ENCODE peak calls at places on chromosomes 12 and 14, in nine cellular contexts. Q is Panc1, M is right atrium auricular region, Z is astrocyte, P is left ventricle myocardium inferior, R is lower leg skin, B is endothelial cell of umbilical vein, U is HFF-Myc, K is uterus. O is an unnamed sample.

GRCh38 chr12:25833657-25834056 is 124.8 kb upstream of the RASSF8 start:
- DNase-seq in B (no peak), U (no peak), Q (no peak), K (no peak), R (no peak), M (no peak), P (no peak), Z (no peak), O (no peak)

GRCh38 chr12:123237646-123238329 is 4.6 kb downstream of the MTRFR start:
- DNase-seq in R (peak), Q (no peak), U (no peak), P (peak), M (peak), Z (peak), K (peak), B (peak), O (peak)

GRCh38 chr12:126397071-126397571 is 1331.9 kb downstream of the AACS start:
- DNase-seq in U (no peak), K (no peak), M (no peak), Z (peak), Q (no peak), R (no peak), B (no peak), P (no peak), O (no peak)

GRCh38 chr14:52683985-52684520 is 11.3 kb downstream of the ERO1A start:
- DNase-seq in P (no peak), Q (no peak), U (no peak), K (no peak), M (no peak), R (no peak), B (no peak), Z (no peak), O (no peak)

GRCh38 chr12:67026847-67027246 is 242.3 kb upstream of the CAND1 start:
- DNase-seq in Z (no peak), B (no peak), Q (no peak), P (no peak), U (no peak), R (no peak), M (no peak), K (no peak), O (no peak)

GRCh38 chr12:124837958-124838803 is 25.5 kb downstream of the SCARB1 start:
- DNase-seq in B (peak), K (peak), P (peak), M (peak), Z (peak), R (no peak), Q (peak), U (peak), O (peak)

GRCh38 chr12:101945361-101946232 is 68.2 kb downstream of the DRAM1 start:
- DNase-seq in M (no peak), B (no peak), Q (no peak), R (no peak), K (no peak), U (peak), P (no peak), Z (no peak), O (no peak)

GRCh38 chr14:21398901-21399300 is 15.1 kb upstream of the SUPT16H start:
- DNase-seq in R (no peak), Q (no peak), B (no peak), Z (no peak), M (no peak), U (no peak), K (no peak), P (no peak), O (no peak)

GRCh38 chr12:70962226-70962794 is 41.8 kb upstream of the PTPRR start:
- DNase-seq in R (no peak), K (no peak), Z (no peak), U (no peak), Q (no peak), B (no peak), M (no peak), P (no peak), O (no peak)

GRCh38 chr14:76778546-76779215 is 17.4 kb downstream of the VASH1 start:
- DNase-seq in M (peak), U (no peak), P (no peak), B (no peak), Z (no peak), K (no peak), Q (no peak), R (peak), O (no peak)

GRCh38 chr12:25716842-25717241 is 163.8 kb upstream of the LMNTD1 start:
- DNase-seq in U (peak), Q (no peak), Z (no peak), K (no peak), B (no peak), P (no peak), R (no peak), M (no peak), O (no peak)

GRCh38 chr12:13686243-13686642 is 295.2 kb downstream of the GRIN2B start:
- DNase-seq in Q (no peak), B (no peak), U (no peak), P (no peak), M (no peak), K (no peak), Z (no peak), R (no peak), O (no peak)

GRCh38 chr12:44000309-44000952 is 164.6 kb downstream of the TMEM117 start:
- DNase-seq in M (no peak), R (no peak), Q (no peak), B (peak), P (no peak), K (no peak), Z (peak), U (peak), O (peak)

GRCh38 chr14:50335389-50335788 is 23.3 kb downstream of the DMAC2L start:
- DNase-seq in B (peak), Z (peak), P (peak), M (peak), K (peak), Q (no peak), R (peak), U (no peak), O (peak)

GRCh38 chr12:2902287-2902880 is 11.7 kb downstream of the TULP3 start:
- DNase-seq in R (no peak), K (peak), U (no peak), B (peak), Q (no peak), Z (peak), M (no peak), P (no peak), O (no peak)

GRCh38 chr12:115474525-115475353 is 790.8 kb upstream of the TBX3 start:
- DNase-seq in K (no peak), R (no peak), Z (no peak), B (no peak), U (no peak), Q (no peak), P (no peak), M (no peak), O (no peak)
- TF ChIP-seq CTCF in K (no peak), R (no peak), Z (no peak), B (no peak), U (no peak), Q (no peak), P (no peak), M (no peak), O (no peak)

GRCh38 chr14:93073366-93073722 is 42.4 kb downstream of the ITPK1 start:
- DNase-seq in Q (no peak), M (no peak), K (no peak), U (no peak), Z (no peak), B (peak), R (no peak), P (no peak), O (no peak)
- H3K4me3 ChIP-seq in Q (no peak), M (no peak), K (no peak), U (no peak), Z (no peak), B (no peak), R (no peak), P (no peak), O (no peak)

GRCh38 chr12:52004042-52004648 is 2.6 kb upstream of the TAMALIN start:
- DNase-seq in K (peak), Q (no peak), M (no peak), U (no peak), B (peak), Z (peak), R (no peak), P (no peak), O (no peak)
- TF ChIP-seq CTCF in K (peak), Q (peak), M (peak), U (peak), B (peak), Z (peak), R (no peak), P (peak), O (peak)

GRCh38 chr14:89723930-89724915 is 230.3 kb downstream of the EFCAB11 start:
- DNase-seq in U (no peak), R (no peak), P (no peak), B (no peak), Q (no peak), Z (no peak), M (no peak), K (no peak), O (no peak)
- H3K4me3 ChIP-seq in U (peak), R (no peak), P (peak), B (no peak), Q (no peak), Z (no peak), M (no peak), K (peak), O (no peak)

DNA sequence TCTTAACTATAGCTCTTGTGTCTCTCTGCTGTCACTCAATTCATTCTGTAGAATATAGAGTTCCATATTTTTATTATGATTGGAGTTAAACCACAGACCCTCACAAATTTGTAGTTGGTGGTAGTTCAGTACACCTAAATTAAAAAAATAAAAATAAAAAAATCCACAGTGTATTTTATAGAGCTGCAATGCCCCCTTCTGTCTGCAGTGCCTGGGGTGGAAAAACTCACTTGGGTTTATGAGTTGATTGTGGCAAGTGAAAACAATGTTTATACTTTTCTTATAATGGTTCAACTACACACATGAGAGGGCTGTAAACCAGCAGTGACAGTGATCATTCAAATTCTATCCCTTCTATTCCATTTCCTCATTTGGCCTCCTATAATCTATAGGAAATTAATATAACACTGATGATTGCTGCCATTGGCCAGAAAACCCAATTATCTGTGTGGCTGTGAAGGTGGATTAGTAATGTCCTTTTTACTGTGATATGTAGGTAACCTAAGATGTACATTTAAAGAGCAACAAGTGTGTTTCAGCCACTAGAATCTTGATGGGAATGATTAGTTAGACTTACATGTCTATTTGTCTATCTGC is 166.9 kb upstream of the LRIG3 start:
- DNase-seq in Q (no peak), Z (no peak), U (no peak), P (no peak), K (no peak), B (peak), M (no peak), R (no peak), O (no peak)
- TF ChIP-seq CTCF in Q (peak), Z (peak), U (peak), P (peak), K (no peak), B (peak), M (peak), R (no peak), O (peak)

GRCh38 chr14:55772521-55772920 is 192.5 kb downstream of the KTN1 start:
- DNase-seq in Z (no peak), U (no peak), B (no peak), R (no peak), P (no peak), K (no peak), M (no peak), Q (no peak), O (no peak)
- H3K4me3 ChIP-seq in Z (no peak), U (no peak), B (no peak), R (no peak), P (no peak), K (no peak), M (no peak), Q (no peak), O (no peak)

GRCh38 chr14:106694638-106695393 is 1168.4 kb downstream of the TMEM121 start:
- DNase-seq in Z (no peak), M (no peak), P (peak), K (no peak), Q (no peak), R (no peak), B (no peak), U (no peak), O (no peak)
- TF ChIP-seq CTCF in Z (no peak), M (peak), P (no peak), K (no peak), Q (peak), R (no peak), B (no peak), U (no peak), O (no peak)

GRCh38 chr14:101836131-101836530 is 74.6 kb downstream of the PPP2R5C start:
- DNase-seq in B (peak), P (peak), Q (no peak), K (no peak), Z (no peak), M (no peak), R (no peak), U (no peak), O (no peak)
- H3K4me3 ChIP-seq in B (no peak), P (peak), Q (no peak), K (no peak), Z (no peak), M (peak), R (no peak), U (no peak), O (no peak)

GRCh38 chr14:69652942-69653680 is 41.7 kb downstream of the SUSD6 start:
- DNase-seq in B (no peak), P (no peak), K (no peak), U (no peak), R (peak), M (no peak), Q (no peak), Z (no peak), O (no peak)

GRCh38 chr14:69650948-69651369 is 39.6 kb downstream of the SUSD6 start:
- DNase-seq in B (peak), Z (no peak), M (no peak), K (no peak), P (no peak), U (no peak), Q (no peak), R (no peak), O (no peak)

GRCh38 chr14:69654109-69654508 is 42.7 kb downstream of the SUSD6 start:
- DNase-seq in M (no peak), B (no peak), P (no peak), K (no peak), U (no peak), R (peak), Q (no peak), Z (no peak), O (no peak)

GRCh38 chr14:69648480-69649414 is 37.4 kb downstream of the SUSD6 start:
- DNase-seq in R (peak), P (no peak), Q (peak), U (peak), K (no peak), Z (peak), B (peak), M (no peak), O (no peak)

DNA sequence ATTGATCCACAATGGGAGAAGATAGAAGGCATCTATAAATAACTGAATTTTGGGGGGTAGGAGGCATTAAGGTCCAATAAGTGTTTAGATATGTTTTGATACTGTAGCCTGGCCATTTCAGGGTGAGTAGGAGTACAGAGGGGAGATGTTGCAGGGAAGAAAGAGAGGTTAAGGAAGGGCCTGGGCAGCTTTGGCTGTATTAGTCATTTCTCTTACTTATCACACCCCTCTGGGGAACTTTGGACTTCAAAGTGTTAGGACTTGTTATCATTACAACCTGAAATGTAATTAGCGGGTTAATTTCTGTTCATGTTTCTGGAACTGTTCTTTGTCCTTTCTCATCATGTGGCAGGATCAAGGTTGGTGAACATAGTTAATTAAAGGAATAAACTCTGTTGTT is 40.3 kb downstream of the SUSD6 start:
- DNase-seq in K (no peak), M (no peak), B (no peak), Z (no peak), P (no peak), R (no peak), U (no peak), Q (no peak), O (no peak)
- TF ChIP-seq CTCF in K (no peak), M (no peak), B (no peak), Z (no peak), P (no peak), R (no peak), U (no peak), Q (no peak), O (no peak)

O was measured in retinal pigment epithelial cell.